ENCODE peak calls at places on chromosomes 3 and 15, in four cellular contexts. One of them, this sample, is unnamed.

GRCh38 chr15:51401872-51402517 is 60.5 kb downstream of the GLDN start:
- DNase-seq in WTC11: peak; percentile 76
- DNase-seq in HepG2: peak; percentile 23
- DNase-seq in K562: peak; percentile 56
- DNase-seq in this sample: peak; percentile 66

GRCh38 chr3:123883111-123883510 is 1.0 kb downstream of the MYLK start:
- DNase-seq in HepG2: no peak
- DNase-seq in WTC11: no peak
- DNase-seq in K562: no peak
- DNase-seq in this sample: no peak

GRCh38 chr3:19961960-19962359 is 15.1 kb downstream of the RAB5A start:
- DNase-seq in K562: no peak
- DNase-seq in HepG2: no peak
- DNase-seq in WTC11: no peak
- DNase-seq in this sample: no peak

GRCh38 chr3:177657243-177657642 is 460.0 kb upstream of the TBL1XR1 start:
- DNase-seq in HepG2: no peak
- DNase-seq in WTC11: no peak
- DNase-seq in K562: no peak
- DNase-seq in this sample: no peak

GRCh38 chr3:11601446-11602241 is 42.1 kb downstream of the VGLL4 start:
- DNase-seq in HepG2: no peak
- DNase-seq in K562: no peak
- DNase-seq in WTC11: no peak
- DNase-seq in this sample: no peak

GRCh38 chr15:48625126-48625525 is 20.4 kb downstream of the FBN1 start:
- DNase-seq in K562: no peak
- DNase-seq in WTC11: no peak
- DNase-seq in HepG2: no peak
- DNase-seq in this sample: no peak

GRCh38 chr3:129263161-129263910 is 13.9 kb downstream of the COPG1 start:
- DNase-seq in WTC11: no peak
- DNase-seq in K562: no peak
- DNase-seq in HepG2: no peak
- DNase-seq in this sample: no peak

GRCh38 chr15:59168536-59168935 is 38.1 kb upstream of the LDHAL6B start:
- DNase-seq in K562: no peak
- DNase-seq in HepG2: peak; percentile 39
- DNase-seq in WTC11: no peak
- DNase-seq in this sample: no peak

GRCh38 chr3:176961916-176962315 is 235.4 kb downstream of the TBL1XR1 start:
- DNase-seq in K562: no peak
- DNase-seq in WTC11: no peak
- DNase-seq in HepG2: no peak
- DNase-seq in this sample: no peak

GRCh38 chr3:69925506-69925905 is 74.0 kb upstream of the SAMMSON start:
- DNase-seq in K562: no peak
- DNase-seq in HepG2: no peak
- DNase-seq in WTC11: no peak
- DNase-seq in this sample: no peak

GRCh38 chr3:22089284-22089683 is 338.3 kb upstream of the ZNF385D start:
- DNase-seq in K562: no peak
- DNase-seq in HepG2: peak; percentile 23
- DNase-seq in WTC11: peak; percentile 21
- DNase-seq in this sample: peak; percentile 19

GRCh38 chr15:29383367-29383766 is 113.7 kb upstream of the NSMCE3 start:
- DNase-seq in HepG2: no peak
- DNase-seq in WTC11: no peak
- DNase-seq in K562: no peak
- DNase-seq in this sample: no peak

GRCh38 chr3:4421121-4421520 is 45.9 kb downstream of the SUMF1 start:
- DNase-seq in HepG2: no peak
- DNase-seq in WTC11: no peak
- DNase-seq in K562: no peak
- DNase-seq in this sample: no peak

GRCh38 chr15:78105541-78106241 is 13.3 kb downstream of the SH2D7 start:
- DNase-seq in K562: no peak
- DNase-seq in HepG2: peak; percentile 35
- DNase-seq in WTC11: no peak
- DNase-seq in this sample: no peak

GRCh38 chr3:36295206-36295760 is 85.0 kb upstream of the STAC start:
- DNase-seq in WTC11: no peak
- DNase-seq in K562: no peak
- DNase-seq in HepG2: no peak
- DNase-seq in this sample: no peak

GRCh38 chr3:153513236-153513635 is 351.2 kb downstream of the RAP2B start:
- DNase-seq in K562: no peak
- DNase-seq in HepG2: peak; percentile 3
- DNase-seq in WTC11: peak; percentile 12
- DNase-seq in this sample: peak; percentile 17

GRCh38 chr3:37543692-37544091 is 318.0 kb upstream of the CTDSPL start:
- DNase-seq in WTC11: no peak
- DNase-seq in K562: no peak
- DNase-seq in HepG2: no peak
- DNase-seq in this sample: no peak

GRCh38 chr3:39433642-39434041 is 27.1 kb downstream of the RPSA start:
- DNase-seq in K562: no peak
- DNase-seq in HepG2: no peak
- DNase-seq in WTC11: no peak
- DNase-seq in this sample: no peak

GRCh38 chr3:59422312-59422711 is 372.5 kb upstream of the CFAP20DC start:
- DNase-seq in K562: no peak
- DNase-seq in WTC11: no peak
- DNase-seq in HepG2: no peak
- DNase-seq in this sample: no peak

GRCh38 chr3:37250435-37250834 is 76.1 kb upstream of the LRRFIP2 start:
- DNase-seq in WTC11: no peak
- DNase-seq in HepG2: no peak
- DNase-seq in K562: no peak
- DNase-seq in this sample: no peak

GRCh38 chr3:63051920-63052319 is 176.7 kb upstream of the CADPS start:
- DNase-seq in K562: no peak
- DNase-seq in WTC11: peak; percentile 17
- DNase-seq in HepG2: no peak
- DNase-seq in this sample: no peak

GRCh38 chr15:59917504-59918157 is 86.5 kb upstream of the FOXB1 start:
- DNase-seq in WTC11: peak; percentile 90
- DNase-seq in K562: peak; percentile 35
- DNase-seq in HepG2: peak; percentile 50
- DNase-seq in this sample: peak; percentile 70

GRCh38 chr15:91192285-91193058 is 92.4 kb downstream of the SV2B start:
- DNase-seq in WTC11: no peak
- DNase-seq in K562: no peak
- DNase-seq in HepG2: no peak
- DNase-seq in this sample: no peak

GRCh38 chr15:75063889-75064288 is 40.5 kb downstream of the PPCDC start:
- DNase-seq in K562: no peak
- DNase-seq in WTC11: no peak
- DNase-seq in HepG2: no peak
- DNase-seq in this sample: no peak

GRCh38 chr3:32037932-32038271 is 56.4 kb downstream of the ZNF860 start:
- DNase-seq in WTC11: no peak
- DNase-seq in HepG2: no peak
- DNase-seq in K562: no peak
- DNase-seq in this sample: no peak

DNA sequence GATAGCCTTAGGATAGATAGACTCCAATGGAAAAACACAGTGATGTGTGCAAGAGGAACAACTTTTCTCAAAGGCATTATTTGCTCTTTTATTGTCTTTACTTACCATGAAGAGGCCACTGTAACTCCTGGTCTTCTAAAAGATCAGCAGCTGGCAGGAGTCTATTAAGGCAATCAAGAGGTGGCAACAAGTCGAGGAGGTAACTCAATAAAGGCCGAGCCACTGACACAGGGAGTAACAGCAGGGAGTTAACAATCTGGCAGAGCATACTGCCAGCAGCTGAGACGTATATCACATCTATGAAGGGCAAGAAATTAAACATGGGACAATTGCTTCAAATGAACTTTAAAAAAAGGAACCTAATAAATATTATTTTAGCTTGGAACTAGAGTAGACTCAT is 106.2 kb downstream of the HERC1 start:
- DNase-seq in K562: no peak
- DNase-seq in HepG2: no peak
- DNase-seq in WTC11: no peak
- DNase-seq in this sample: no peak
- TF ChIP-seq ELF4 in K562: no peak
- TF ChIP-seq ELF4 in HepG2: no peak
- TF ChIP-seq ELF4 in WTC11: no peak
- TF ChIP-seq ELF4 in this sample: no peak

GRCh38 chr15:99603828-99604227 is 38.0 kb downstream of the MEF2A start:
- DNase-seq in WTC11: no peak
- DNase-seq in K562: no peak
- DNase-seq in HepG2: no peak
- DNase-seq in this sample: no peak

GRCh38 chr15:99605490-99605931 is 39.7 kb downstream of the MEF2A start:
- DNase-seq in HepG2: no peak
- DNase-seq in K562: no peak
- DNase-seq in WTC11: no peak
- DNase-seq in this sample: no peak

GRCh38 chr15:99605990-99606389 is 40.2 kb downstream of the MEF2A start:
- DNase-seq in WTC11: no peak
- DNase-seq in HepG2: no peak
- DNase-seq in K562: no peak
- DNase-seq in this sample: no peak

GRCh38 chr15:99604865-99605264 is 39.1 kb downstream of the MEF2A start:
- DNase-seq in K562: no peak
- DNase-seq in WTC11: no peak
- DNase-seq in HepG2: no peak
- DNase-seq in this sample: no peak

GRCh38 chr15:99606646-99607045 is 40.9 kb downstream of the MEF2A start:
- DNase-seq in WTC11: no peak
- DNase-seq in HepG2: no peak
- DNase-seq in K562: no peak
- DNase-seq in this sample: no peak
- TF ChIP-seq ELF4 in WTC11: no peak
- TF ChIP-seq ELF4 in HepG2: no peak
- TF ChIP-seq ELF4 in K562: no peak
- TF ChIP-seq ELF4 in this sample: no peak

GRCh38 chr3:13106308-13106970 is 33.2 kb upstream of the IQSEC1 start:
- DNase-seq in HepG2: peak; percentile 40
- DNase-seq in K562: no peak
- DNase-seq in WTC11: no peak
- DNase-seq in this sample: no peak
- TF ChIP-seq ELF4 in HepG2: no peak
- TF ChIP-seq ELF4 in K562: no peak
- TF ChIP-seq ELF4 in WTC11: no peak
- TF ChIP-seq ELF4 in this sample: no peak

GRCh38 chr3:45567730-45568172 is 26.8 kb upstream of the LIMD1 start:
- DNase-seq in WTC11: no peak
- DNase-seq in K562: no peak
- DNase-seq in HepG2: no peak
- DNase-seq in this sample: no peak
- TF ChIP-seq ELF4 in WTC11: no peak
- TF ChIP-seq ELF4 in K562: no peak
- TF ChIP-seq ELF4 in HepG2: no peak
- TF ChIP-seq ELF4 in this sample: no peak

GRCh38 chr3:40583691-40584090 is 58.9 kb downstream of the ZNF621 start:
- DNase-seq in HepG2: no peak
- DNase-seq in K562: no peak
- DNase-seq in WTC11: no peak
- DNase-seq in this sample: no peak

GRCh38 chr3:40580494-40581091 is 55.8 kb downstream of the ZNF621 start:
- DNase-seq in WTC11: peak; percentile 85
- DNase-seq in K562: peak; percentile 81
- DNase-seq in HepG2: peak; percentile 50
- DNase-seq in this sample: peak; percentile 75

GRCh38 chr3:40581166-40581565 is 56.4 kb downstream of the ZNF621 start:
- DNase-seq in K562: no peak
- DNase-seq in HepG2: no peak
- DNase-seq in WTC11: no peak
- DNase-seq in this sample: no peak

GRCh38 chr3:40584625-40585189 is 59.9 kb downstream of the ZNF621 start:
- DNase-seq in WTC11: peak; percentile 89
- DNase-seq in K562: peak; percentile 88
- DNase-seq in HepG2: peak; percentile 50
- DNase-seq in this sample: peak; percentile 79

DNA sequence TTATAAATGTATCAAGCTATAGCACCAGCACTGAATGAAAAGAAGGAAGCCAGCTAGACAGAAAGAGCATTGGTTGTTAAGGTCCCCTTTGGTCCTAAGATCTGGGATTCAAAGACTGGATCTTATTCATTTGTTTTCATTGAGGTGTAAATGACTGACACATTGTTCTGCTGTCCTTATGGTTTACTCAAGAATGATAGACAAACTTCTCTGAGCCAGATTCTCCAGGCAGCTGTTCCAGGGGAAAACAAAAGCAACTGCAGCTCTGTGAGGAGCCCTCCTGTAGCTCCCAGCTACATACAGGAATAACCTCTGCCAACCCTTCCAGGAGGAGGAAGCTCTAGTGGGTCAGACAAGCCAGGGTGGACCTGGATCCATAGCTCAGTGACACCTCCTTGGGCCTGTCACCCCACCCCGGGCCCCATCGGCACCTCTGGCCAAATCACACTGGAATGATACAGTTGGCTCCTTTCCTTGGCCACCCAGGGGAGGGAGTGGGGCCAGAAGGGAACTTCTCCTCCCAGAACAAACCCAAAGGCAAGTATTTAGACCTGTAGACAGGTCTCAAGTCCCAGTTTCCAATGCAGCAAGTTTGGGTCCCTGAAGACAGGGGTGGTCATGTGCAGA is 57.8 kb downstream of the ZNF621 start:
- DNase-seq in HepG2: no peak
- DNase-seq in K562: no peak
- DNase-seq in WTC11: no peak
- DNase-seq in this sample: no peak
- TF ChIP-seq ELF4 in HepG2: no peak
- TF ChIP-seq ELF4 in K562: no peak
- TF ChIP-seq ELF4 in WTC11: no peak
- TF ChIP-seq ELF4 in this sample: no peak

DNA sequence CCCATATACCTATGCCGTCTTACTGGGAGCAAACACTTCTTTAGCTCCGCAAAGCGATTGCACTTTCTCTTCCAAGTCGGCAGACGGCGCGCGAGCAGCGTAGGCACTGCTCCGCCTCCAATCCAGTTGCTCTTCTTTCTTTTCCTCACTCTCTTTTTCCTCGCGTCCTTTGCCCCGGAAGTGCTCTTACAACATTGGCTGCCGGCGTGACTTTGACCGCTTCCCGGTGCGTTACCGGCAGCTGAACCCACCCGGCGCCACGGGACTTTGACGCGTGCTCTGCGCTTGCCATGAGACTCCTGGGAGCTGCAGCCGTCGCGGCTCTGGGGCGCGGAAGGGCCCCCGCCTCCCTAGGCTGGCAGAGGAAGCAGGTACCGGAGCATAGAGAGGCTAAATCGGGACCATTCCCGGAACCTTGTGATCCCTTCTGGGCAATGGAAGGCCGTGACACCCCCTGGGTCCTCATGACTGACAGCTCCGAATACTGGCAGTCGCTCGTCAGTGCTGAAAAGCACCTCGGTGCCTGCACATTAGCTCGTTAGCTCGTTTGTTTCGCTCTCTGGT is at the start of gene GFM1:
- DNase-seq in HepG2: peak; percentile 96
- DNase-seq in K562: peak; percentile 77
- DNase-seq in WTC11: peak; percentile 86
- DNase-seq in this sample: peak; percentile 89
- TF ChIP-seq ELF4 in HepG2: no peak
- TF ChIP-seq ELF4 in K562: peak; percentile 69
- TF ChIP-seq ELF4 in WTC11: no peak
- TF ChIP-seq ELF4 in this sample: peak; percentile 66